ENCODE peak calls at places on chromosomes 12 and 14, in nine cellular contexts. X is fibroblast of lung, O is prostate gland, R is PC-9, T is SK-N-SH, Z is thoracic aorta, J is IMR-90, D is uterus, P is adrenal gland. V is an unnamed sample. For H3K4me1, the result is how much of the 10 kb centered on the place peaks cover.

GRCh38 chr14:71594828-71595227 is 337.4 kb upstream of the RGS6 start:
- DNase-seq in X (peak), O (no peak), R (no peak), T (no peak), Z (no peak), J (peak), D (no peak), P (no peak), V (no peak)

GRCh38 chr14:22572562-22573058 is 16.4 kb downstream of the DAD1 start:
- DNase-seq in X (peak), O (no peak), R (no peak), T (no peak), Z (no peak), J (peak), D (no peak), P (no peak), V (no peak)

GRCh38 chr12:72388322-72388721 is 116.2 kb downstream of the TRHDE start:
- DNase-seq in X (no peak), O (no peak), R (no peak), T (no peak), Z (no peak), J (no peak), D (no peak), P (no peak), V (no peak)

GRCh38 chr12:95641299-95641947 is 90.1 kb upstream of the USP44 start:
- DNase-seq in X (no peak), O (no peak), R (no peak), T (no peak), Z (no peak), J (no peak), D (no peak), P (no peak), V (no peak)

GRCh38 chr12:54135621-54136027 is 53.2 kb downstream of the SMUG1 start:
- DNase-seq in X (no peak), O (no peak), R (no peak), T (peak), Z (no peak), J (no peak), D (no peak), P (no peak), V (no peak)

GRCh38 chr12:68431786-68432185 is 99.6 kb upstream of the MDM1 start:
- DNase-seq in X (no peak), O (no peak), R (no peak), T (no peak), Z (no peak), J (no peak), D (no peak), P (no peak), V (no peak)

GRCh38 chr12:109606261-109607028 is 32.9 kb downstream of the MVK start:
- DNase-seq in X (no peak), O (no peak), R (no peak), T (peak), Z (no peak), J (no peak), D (no peak), P (no peak), V (no peak)

GRCh38 chr14:72513994-72514659 is 379.8 kb downstream of the DPF3 start:
- DNase-seq in X (peak), O (no peak), R (no peak), T (peak), Z (no peak), J (peak), D (no peak), P (no peak), V (no peak)

GRCh38 chr12:124039276-124039675 is 66.3 kb downstream of the ZNF664 start:
- DNase-seq in X (peak), O (no peak), R (no peak), T (no peak), Z (no peak), J (peak), D (no peak), P (no peak), V (no peak)

GRCh38 chr12:79527498-79527897 is 163.3 kb downstream of the PAWR start:
- DNase-seq in X (no peak), O (no peak), R (no peak), T (no peak), Z (no peak), J (no peak), D (no peak), P (no peak), V (no peak)

GRCh38 chr12:18430425-18431048 is 169.2 kb downstream of the PIK3C2G start:
- DNase-seq in X (peak), O (peak), R (peak), T (peak), Z (no peak), J (peak), D (no peak), P (peak), V (no peak)

GRCh38 chr12:93139028-93139665 is 210.1 kb upstream of the EEA1 start:
- DNase-seq in X (no peak), O (no peak), R (no peak), T (no peak), Z (no peak), J (no peak), D (no peak), P (no peak), V (no peak)

GRCh38 chr14:54662491-54663116 is 95.7 kb downstream of the SAMD4A start:
- DNase-seq in X (no peak), O (no peak), R (no peak), T (no peak), Z (no peak), J (no peak), D (no peak), P (no peak), V (no peak)

GRCh38 chr12:43267782-43268181 is 284.2 kb downstream of the ADAMTS20 start:
- DNase-seq in X (no peak), O (no peak), R (no peak), T (no peak), Z (no peak), J (no peak), D (no peak), P (no peak), V (no peak)

GRCh38 chr12:128966411-128966810 is 113.1 kb downstream of the GLT1D1 start:
- DNase-seq in X (no peak), O (no peak), R (no peak), T (no peak), Z (no peak), J (no peak), D (no peak), P (no peak), V (no peak)

GRCh38 chr14:99122521-99123125 is 149.4 kb downstream of the BCL11B start:
- DNase-seq in X (no peak), O (no peak), R (no peak), T (no peak), Z (no peak), J (no peak), D (no peak), P (peak), V (no peak)

GRCh38 chr14:51533877-51534553 is 117.7 kb upstream of the FRMD6 start:
- DNase-seq in X (no peak), O (no peak), R (no peak), T (no peak), Z (no peak), J (no peak), D (no peak), P (no peak), V (no peak)

GRCh38 chr12:15522574-15523187 is 200.4 kb downstream of the PTPRO start:
- DNase-seq in X (peak), O (peak), R (no peak), T (peak), Z (no peak), J (peak), D (no peak), P (no peak), V (no peak)

GRCh38 chr12:124737040-124737419 is 126.6 kb downstream of the SCARB1 start:
- DNase-seq in X (peak), O (no peak), R (no peak), T (no peak), Z (no peak), J (peak), D (no peak), P (no peak), V (no peak)

GRCh38 chr14:79878785-79879184 is 332.5 kb downstream of the DIO2 start:
- DNase-seq in X (no peak), O (no peak), R (no peak), T (no peak), Z (no peak), J (no peak), D (no peak), P (no peak), V (no peak)

GRCh38 chr12:11771895-11772502 is 122.5 kb downstream of the ETV6 start:
- DNase-seq in X (peak), O (no peak), R (no peak), T (no peak), Z (no peak), J (peak), D (no peak), P (no peak), V (no peak)

GRCh38 chr12:14664434-14665023 is 31.9 kb downstream of the GUCY2C start:
- DNase-seq in X (peak), O (peak), R (peak), T (peak), Z (no peak), J (peak), D (no peak), P (peak), V (no peak)

GRCh38 chr12:57237952-57238853 is 8.7 kb downstream of the SHMT2 start:
- DNase-seq in X (peak), O (no peak), R (no peak), T (peak), Z (no peak), J (no peak), D (no peak), P (no peak), V (peak)

GRCh38 chr14:20690848-20691640 is 2.5 kb downstream of the ANG start:
- DNase-seq in X (peak), O (peak), R (peak), T (peak), Z (no peak), J (peak), D (peak), P (peak), V (no peak)

GRCh38 chr14:89252887-89253532 is 164.0 kb downstream of the FOXN3 start:
- DNase-seq in X (peak), O (peak), R (no peak), T (peak), Z (no peak), J (peak), D (no peak), P (no peak), V (no peak)

GRCh38 chr14:96058606-96059200 is 19.5 kb downstream of the C14orf132 start:
- DNase-seq in X (no peak), O (no peak), R (no peak), T (no peak), Z (no peak), J (no peak), D (no peak), P (peak), V (no peak)

GRCh38 chr12:122834921-122835692 is at the start of gene HIP1R:
- DNase-seq in X (peak), O (peak), R (peak), T (peak), Z (no peak), J (no peak), D (no peak), P (no peak), V (peak)

GRCh38 chr12:48973992-48974673 is 2.6 kb upstream of the WNT10B start:
- DNase-seq in X (peak), O (no peak), R (no peak), T (peak), Z (no peak), J (peak), D (no peak), P (peak), V (peak)

GRCh38 chr14:92481811-92482559 is 31.6 kb upstream of the RIN3 start:
- DNase-seq in X (no peak), O (no peak), R (no peak), T (no peak), Z (no peak), J (no peak), D (no peak), P (peak), V (no peak)

GRCh38 chr14:90503582-90503981 is 106.8 kb downstream of the CALM1 start:
- DNase-seq in X (no peak), O (no peak), R (peak), T (peak), Z (no peak), J (no peak), D (no peak), P (peak), V (peak)

GRCh38 chr14:44940944-44941343 is 20.8 kb downstream of the KLHL28 start:
- DNase-seq in X (no peak), O (no peak), R (no peak), T (no peak), Z (no peak), J (no peak), D (no peak), P (no peak), V (no peak)

GRCh38 chr12:85923767-85924331 is 49.8 kb downstream of the NTS start:
- DNase-seq in X (peak), O (no peak), R (no peak), T (peak), Z (no peak), J (peak), D (no peak), P (no peak), V (no peak)

DNA sequence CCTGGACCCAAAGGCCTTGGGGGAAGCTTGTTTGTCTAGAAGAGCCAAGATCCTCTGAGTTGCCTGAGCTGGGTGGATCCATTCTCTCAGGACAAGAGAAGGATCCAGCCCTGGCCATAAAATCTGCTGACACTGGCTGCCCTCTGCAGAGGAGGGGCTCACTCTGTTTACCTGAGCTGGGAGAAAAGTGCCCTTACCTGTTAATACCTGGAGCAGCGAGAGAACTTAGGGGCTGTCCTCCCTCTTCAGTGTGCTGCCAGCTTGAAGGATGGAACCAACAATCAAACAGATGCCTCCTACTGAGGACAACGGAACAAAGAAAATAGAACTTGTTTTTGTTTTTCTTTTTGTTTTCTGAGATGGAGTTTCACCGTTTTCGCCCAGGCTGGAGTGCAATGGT is 7.3 kb upstream of the KRT7 start:
- DNase-seq in X (no peak), O (no peak), R (no peak), T (no peak), Z (no peak), J (no peak), D (no peak), P (no peak), V (no peak)
- H3K4me1 ChIP-seq in X (under half), O (under half), R (half or more), T (under half), Z (under half), J (under half), D (under half), P (under half), V (under half)

GRCh38 chr14:49464885-49465284 is 121.3 kb downstream of the RPS29 start:
- DNase-seq in X (no peak), O (no peak), R (no peak), T (peak), Z (no peak), J (no peak), D (no peak), P (no peak), V (no peak)
- TF ChIP-seq CTCF in X (no peak), O (no peak), R (no peak), T (peak), Z (no peak), J (peak), D (no peak), P (no peak), V (no peak)

GRCh38 chr12:104136577-104136976 is 1.4 kb downstream of the NFYB start:
- DNase-seq in X (peak), O (no peak), R (no peak), T (no peak), Z (no peak), J (peak), D (no peak), P (no peak), V (no peak)
- H3K4me1 ChIP-seq in X (under half), O (under half), R (under half), T (under half), Z (under half), J (under half), D (under half), P (under half), V (under half)

GRCh38 chr12:113906411-113907200 is 59.5 kb downstream of the RBM19 start:
- DNase-seq in X (no peak), O (no peak), R (no peak), T (no peak), Z (no peak), J (no peak), D (no peak), P (no peak), V (no peak)
- TF ChIP-seq CTCF in X (no peak), O (no peak), R (no peak), T (no peak), Z (no peak), J (no peak), D (no peak), P (no peak), V (no peak)

V was measured in upper lobe of right lung.